ENCODE peak calls at places on chromosomes 16 and 17, in eight cellular contexts. One of them, this sample, is unnamed.

GRCh38 chr17:77501751-77502625 is 361.2 kb downstream of the SEC14L1 start:
- DNase-seq in fibroblast of pulmonary artery: no peak
- DNase-seq in tibial nerve: no peak
- DNase-seq in bronchial epithelial cell: no peak
- DNase-seq in prostate gland: no peak
- DNase-seq in adrenal gland: peak; percentile 50
- DNase-seq in brain microvascular endothelial cell: no peak
- DNase-seq in cardiac fibroblast: no peak
- DNase-seq in this sample: no peak

GRCh38 chr16:2497116-2497630 is 16.6 kb upstream of the ATP6V0C start:
- DNase-seq in fibroblast of pulmonary artery: peak; percentile 16
- DNase-seq in tibial nerve: no peak
- DNase-seq in bronchial epithelial cell: no peak
- DNase-seq in prostate gland: no peak
- DNase-seq in adrenal gland: peak; percentile 82
- DNase-seq in brain microvascular endothelial cell: no peak
- DNase-seq in cardiac fibroblast: peak; percentile 55
- DNase-seq in this sample: no peak

GRCh38 chr17:66661411-66661843 is 173.5 kb upstream of the CACNG5 start:
- DNase-seq in fibroblast of pulmonary artery: peak; percentile 53
- DNase-seq in tibial nerve: no peak
- DNase-seq in bronchial epithelial cell: peak; percentile 93
- DNase-seq in prostate gland: peak; percentile 30
- DNase-seq in adrenal gland: peak; percentile 65
- DNase-seq in brain microvascular endothelial cell: peak; percentile 25
- DNase-seq in cardiac fibroblast: peak; percentile 81
- DNase-seq in this sample: no peak

GRCh38 chr16:160691-161190 is 5.0 kb upstream of the HBM start:
- DNase-seq in fibroblast of pulmonary artery: no peak
- DNase-seq in tibial nerve: no peak
- DNase-seq in bronchial epithelial cell: no peak
- DNase-seq in prostate gland: no peak
- DNase-seq in adrenal gland: no peak
- DNase-seq in brain microvascular endothelial cell: no peak
- DNase-seq in cardiac fibroblast: no peak
- DNase-seq in this sample: no peak

GRCh38 chr16:54903047-54903446 is 27.6 kb upstream of the IRX5 start:
- DNase-seq in fibroblast of pulmonary artery: no peak
- DNase-seq in tibial nerve: no peak
- DNase-seq in bronchial epithelial cell: no peak
- DNase-seq in prostate gland: no peak
- DNase-seq in adrenal gland: no peak
- DNase-seq in brain microvascular endothelial cell: no peak
- DNase-seq in cardiac fibroblast: no peak
- DNase-seq in this sample: no peak

GRCh38 chr16:28181557-28181914 is 30.2 kb downstream of the XPO6 start:
- DNase-seq in fibroblast of pulmonary artery: peak; percentile 95
- DNase-seq in tibial nerve: no peak
- DNase-seq in bronchial epithelial cell: peak; percentile 81
- DNase-seq in prostate gland: no peak
- DNase-seq in adrenal gland: peak; percentile 76
- DNase-seq in brain microvascular endothelial cell: peak; percentile 93
- DNase-seq in cardiac fibroblast: peak; percentile 92
- DNase-seq in this sample: peak; percentile 93

GRCh38 chr16:12833939-12834338 is 30.3 kb upstream of the CPPED1 start:
- DNase-seq in fibroblast of pulmonary artery: no peak
- DNase-seq in tibial nerve: no peak
- DNase-seq in bronchial epithelial cell: no peak
- DNase-seq in prostate gland: no peak
- DNase-seq in adrenal gland: peak; percentile 85
- DNase-seq in brain microvascular endothelial cell: no peak
- DNase-seq in cardiac fibroblast: peak; percentile 9
- DNase-seq in this sample: no peak

GRCh38 chr17:57498443-57498842 is 242.1 kb downstream of the MSI2 start:
- DNase-seq in fibroblast of pulmonary artery: no peak
- DNase-seq in tibial nerve: no peak
- DNase-seq in bronchial epithelial cell: no peak
- DNase-seq in prostate gland: no peak
- DNase-seq in adrenal gland: no peak
- DNase-seq in brain microvascular endothelial cell: no peak
- DNase-seq in cardiac fibroblast: no peak
- DNase-seq in this sample: no peak

GRCh38 chr16:72092832-72093447 is 480 bp downstream of the TXNL4B start:
- DNase-seq in fibroblast of pulmonary artery: peak; percentile 83
- DNase-seq in tibial nerve: no peak
- DNase-seq in bronchial epithelial cell: peak; percentile 74
- DNase-seq in prostate gland: no peak
- DNase-seq in adrenal gland: peak; percentile 58
- DNase-seq in brain microvascular endothelial cell: peak; percentile 50
- DNase-seq in cardiac fibroblast: peak; percentile 82
- DNase-seq in this sample: peak; percentile 35

GRCh38 chr16:48617711-48618148 is 7.8 kb upstream of the N4BP1 start:
- DNase-seq in fibroblast of pulmonary artery: peak; percentile 84
- DNase-seq in tibial nerve: no peak
- DNase-seq in bronchial epithelial cell: peak; percentile 21
- DNase-seq in prostate gland: no peak
- DNase-seq in adrenal gland: peak; percentile 60
- DNase-seq in brain microvascular endothelial cell: peak; percentile 33
- DNase-seq in cardiac fibroblast: peak; percentile 72
- DNase-seq in this sample: peak; percentile 76

GRCh38 chr17:10178789-10179075 is 19.7 kb downstream of the GAS7 start:
- DNase-seq in fibroblast of pulmonary artery: no peak
- DNase-seq in tibial nerve: no peak
- DNase-seq in bronchial epithelial cell: no peak
- DNase-seq in prostate gland: no peak
- DNase-seq in adrenal gland: no peak
- DNase-seq in brain microvascular endothelial cell: no peak
- DNase-seq in cardiac fibroblast: no peak
- DNase-seq in this sample: no peak
- H3K4me3 ChIP-seq in fibroblast of pulmonary artery: no peak overlapping the region
- H3K4me3 ChIP-seq in tibial nerve: no peak overlapping the region
- H3K4me3 ChIP-seq in bronchial epithelial cell: no peak overlapping the region
- H3K4me3 ChIP-seq in prostate gland: no peak overlapping the region
- H3K4me3 ChIP-seq in adrenal gland: no peak overlapping the region
- H3K4me3 ChIP-seq in brain microvascular endothelial cell: no peak overlapping the region
- H3K4me3 ChIP-seq in cardiac fibroblast: no peak overlapping the region
- H3K4me3 ChIP-seq in this sample: no peak overlapping the region

GRCh38 chr17:55825213-55825612 is 74.4 kb downstream of the PCTP start:
- DNase-seq in fibroblast of pulmonary artery: no peak
- DNase-seq in tibial nerve: no peak
- DNase-seq in bronchial epithelial cell: peak; percentile 27
- DNase-seq in prostate gland: no peak
- DNase-seq in adrenal gland: no peak
- DNase-seq in brain microvascular endothelial cell: no peak
- DNase-seq in cardiac fibroblast: peak; percentile 6
- DNase-seq in this sample: no peak
- TF ChIP-seq CTCF in fibroblast of pulmonary artery: peak; percentile 12
- TF ChIP-seq CTCF in tibial nerve: no peak
- TF ChIP-seq CTCF in bronchial epithelial cell: peak; percentile 24
- TF ChIP-seq CTCF in prostate gland: peak; percentile 28
- TF ChIP-seq CTCF in adrenal gland: no peak
- TF ChIP-seq CTCF in brain microvascular endothelial cell: no peak
- TF ChIP-seq CTCF in cardiac fibroblast: no peak
- TF ChIP-seq CTCF in this sample: peak; percentile 28

GRCh38 chr16:80803341-80804060 is 897 bp downstream of the CDYL2 start:
- DNase-seq in fibroblast of pulmonary artery: peak; percentile 27
- DNase-seq in tibial nerve: no peak
- DNase-seq in bronchial epithelial cell: no peak
- DNase-seq in prostate gland: peak; percentile 32
- DNase-seq in adrenal gland: no peak
- DNase-seq in brain microvascular endothelial cell: no peak
- DNase-seq in cardiac fibroblast: peak; percentile 24
- DNase-seq in this sample: no peak
- H3K4me3 ChIP-seq in fibroblast of pulmonary artery: peak overlapping the region; percentile 75
- H3K4me3 ChIP-seq in tibial nerve: peak overlapping the region; percentile 62
- H3K4me3 ChIP-seq in bronchial epithelial cell: peak overlapping the region; percentile 73
- H3K4me3 ChIP-seq in prostate gland: peak overlapping the region; percentile 54
- H3K4me3 ChIP-seq in adrenal gland: peak overlapping the region; percentile 32
- H3K4me3 ChIP-seq in brain microvascular endothelial cell: peak overlapping the region; percentile 91
- H3K4me3 ChIP-seq in cardiac fibroblast: peak overlapping the region; percentile 64
- H3K4me3 ChIP-seq in this sample: peak overlapping the region; percentile 63

GRCh38 chr17:37507108-37507507 is 17.4 kb downstream of the DUSP14 start:
- DNase-seq in fibroblast of pulmonary artery: no peak
- DNase-seq in tibial nerve: no peak
- DNase-seq in bronchial epithelial cell: no peak
- DNase-seq in prostate gland: no peak
- DNase-seq in adrenal gland: no peak
- DNase-seq in brain microvascular endothelial cell: no peak
- DNase-seq in cardiac fibroblast: no peak
- DNase-seq in this sample: no peak

GRCh38 chr17:37503148-37503547 is 13.5 kb downstream of the DUSP14 start:
- DNase-seq in fibroblast of pulmonary artery: no peak
- DNase-seq in tibial nerve: no peak
- DNase-seq in bronchial epithelial cell: no peak
- DNase-seq in prostate gland: no peak
- DNase-seq in adrenal gland: peak; percentile 37
- DNase-seq in brain microvascular endothelial cell: no peak
- DNase-seq in cardiac fibroblast: no peak
- DNase-seq in this sample: no peak

GRCh38 chr17:37505333-37505732 is 15.6 kb downstream of the DUSP14 start:
- DNase-seq in fibroblast of pulmonary artery: no peak
- DNase-seq in tibial nerve: no peak
- DNase-seq in bronchial epithelial cell: no peak
- DNase-seq in prostate gland: no peak
- DNase-seq in adrenal gland: no peak
- DNase-seq in brain microvascular endothelial cell: no peak
- DNase-seq in cardiac fibroblast: no peak
- DNase-seq in this sample: no peak

GRCh38 chr17:37510056-37510455 is 20.4 kb downstream of the DUSP14 start:
- DNase-seq in fibroblast of pulmonary artery: no peak
- DNase-seq in tibial nerve: no peak
- DNase-seq in bronchial epithelial cell: no peak
- DNase-seq in prostate gland: no peak
- DNase-seq in adrenal gland: no peak
- DNase-seq in brain microvascular endothelial cell: no peak
- DNase-seq in cardiac fibroblast: no peak
- DNase-seq in this sample: no peak

DNA sequence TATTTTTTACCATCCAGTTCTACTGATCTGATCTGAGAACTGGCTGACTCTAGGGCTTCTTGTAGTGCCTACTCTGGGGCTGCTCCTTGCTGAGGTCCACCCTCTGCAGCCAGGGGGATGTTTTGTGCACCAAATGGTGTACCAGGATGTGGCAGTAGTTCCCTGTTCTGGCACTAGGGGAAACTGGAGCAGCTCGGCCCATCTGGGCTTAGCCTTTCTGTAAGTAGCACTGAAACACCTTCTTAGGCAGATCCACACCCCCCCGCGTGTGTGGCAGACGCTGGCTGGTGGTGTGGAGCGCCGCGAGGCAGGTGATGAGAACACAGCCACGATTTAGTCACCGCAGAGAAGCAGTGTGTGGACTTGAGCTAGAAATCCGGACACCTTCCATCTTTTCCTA is 17.0 kb downstream of the DUSP14 start:
- DNase-seq in fibroblast of pulmonary artery: peak; percentile 43
- DNase-seq in tibial nerve: no peak
- DNase-seq in bronchial epithelial cell: peak; percentile 26
- DNase-seq in prostate gland: no peak
- DNase-seq in adrenal gland: peak; percentile 75
- DNase-seq in brain microvascular endothelial cell: peak; percentile 29
- DNase-seq in cardiac fibroblast: peak; percentile 32
- DNase-seq in this sample: no peak
- TF ChIP-seq CTCF in fibroblast of pulmonary artery: peak; percentile 63
- TF ChIP-seq CTCF in tibial nerve: peak; percentile 19
- TF ChIP-seq CTCF in bronchial epithelial cell: peak; percentile 52
- TF ChIP-seq CTCF in prostate gland: peak; percentile 13
- TF ChIP-seq CTCF in adrenal gland: peak; percentile 49
- TF ChIP-seq CTCF in brain microvascular endothelial cell: peak; percentile 80
- TF ChIP-seq CTCF in cardiac fibroblast: peak; percentile 62
- TF ChIP-seq CTCF in this sample: peak; percentile 80

GRCh38 chr17:48613862-48614694 is 1.0 kb downstream of the HOXB8 start:
- DNase-seq in fibroblast of pulmonary artery: no peak
- DNase-seq in tibial nerve: no peak
- DNase-seq in bronchial epithelial cell: no peak
- DNase-seq in prostate gland: no peak
- DNase-seq in adrenal gland: no peak
- DNase-seq in brain microvascular endothelial cell: no peak
- DNase-seq in cardiac fibroblast: no peak
- DNase-seq in this sample: no peak
- H3K4me3 ChIP-seq in fibroblast of pulmonary artery: no peak overlapping the region
- H3K4me3 ChIP-seq in tibial nerve: peak overlapping the region; percentile 57
- H3K4me3 ChIP-seq in bronchial epithelial cell: no peak overlapping the region
- H3K4me3 ChIP-seq in prostate gland: no peak overlapping the region
- H3K4me3 ChIP-seq in adrenal gland: no peak overlapping the region
- H3K4me3 ChIP-seq in brain microvascular endothelial cell: peak overlapping the region; percentile 12
- H3K4me3 ChIP-seq in cardiac fibroblast: no peak overlapping the region
- H3K4me3 ChIP-seq in this sample: no peak overlapping the region

GRCh38 chr17:64130559-64131001 is 636 bp upstream of the ERN1 start:
- DNase-seq in fibroblast of pulmonary artery: peak; percentile 85
- DNase-seq in tibial nerve: no peak
- DNase-seq in bronchial epithelial cell: peak; percentile 74
- DNase-seq in prostate gland: no peak
- DNase-seq in adrenal gland: peak; percentile 85
- DNase-seq in brain microvascular endothelial cell: peak; percentile 60
- DNase-seq in cardiac fibroblast: peak; percentile 87
- DNase-seq in this sample: no peak
- TF ChIP-seq CTCF in fibroblast of pulmonary artery: no peak
- TF ChIP-seq CTCF in tibial nerve: no peak
- TF ChIP-seq CTCF in bronchial epithelial cell: no peak
- TF ChIP-seq CTCF in prostate gland: no peak
- TF ChIP-seq CTCF in adrenal gland: peak; percentile 22
- TF ChIP-seq CTCF in brain microvascular endothelial cell: peak; percentile 3
- TF ChIP-seq CTCF in cardiac fibroblast: peak; percentile 2
- TF ChIP-seq CTCF in this sample: no peak

This sample was measured in astrocyte of the cerebellum.